ENCODE peak calls at places on chromosome X, in six cellular contexts. M, V, R, W, U and A are unnamed samples.

GRCh38 chrX:106999002-106999975 is 723 bp downstream of the MORC4 start:
- DNase-seq in R (peak; percentile 61), V (peak; percentile 17), U (no peak), W (peak; percentile 40), M (peak; percentile 39), A (peak; percentile 62)

GRCh38 chrX:74853255-74853654 is 72.0 kb downstream of the NEXMIF start:
- DNase-seq in U (no peak), W (no peak), M (no peak), V (no peak), R (no peak), A (no peak)

GRCh38 chrX:138986866-138987265 is 275.3 kb upstream of the FGF13 start:
- DNase-seq in M (no peak), R (no peak), W (no peak), V (no peak), U (no peak), A (no peak)

GRCh38 chrX:34810364-34810763 is 132.2 kb upstream of the FAM47B start:
- DNase-seq in M (no peak), V (no peak), R (no peak), W (no peak), U (no peak), A (peak; percentile 38)

GRCh38 chrX:24988314-24988713 is 27.5 kb downstream of the ARX start:
- DNase-seq in M (no peak), U (no peak), V (no peak), R (no peak), W (no peak), A (no peak)

GRCh38 chrX:16444353-16444752 is 205.6 kb upstream of the S100G start:
- DNase-seq in V (no peak), U (no peak), M (no peak), W (no peak), R (no peak), A (peak; percentile 74)

GRCh38 chrX:30150196-30150895 is 65.0 kb upstream of the MAGEB2 start:
- DNase-seq in W (no peak), M (no peak), R (no peak), U (no peak), V (no peak), A (no peak)

GRCh38 chrX:41881166-41881565 is 42.2 kb downstream of the CASK start:
- DNase-seq in V (no peak), M (no peak), U (no peak), W (no peak), R (no peak), A (no peak)

GRCh38 chrX:154097003-154097596 is 417 bp downstream of the MECP2 start:
- DNase-seq in R (peak; percentile 79), M (peak; percentile 78), V (peak; percentile 33), W (peak; percentile 72), U (peak; percentile 62), A (peak; percentile 73)

GRCh38 chrX:30657542-30658238 is 4.5 kb downstream of the GK start:
- DNase-seq in M (no peak), W (no peak), U (no peak), V (no peak), R (no peak), A (peak; percentile 26)

GRCh38 chrX:153974003-153974725 is 1.6 kb downstream of the TMEM187 start:
- DNase-seq in M (no peak), W (no peak), U (no peak), R (no peak), V (no peak), A (no peak)

GRCh38 chrX:87516716-87517115 is 886 bp upstream of the KLHL4 start:
- DNase-seq in R (no peak), M (no peak), U (no peak), W (no peak), V (no peak), A (peak; percentile 71)

GRCh38 chrX:41921492-41922124 is 1.7 kb downstream of the CASK start:
- DNase-seq in V (no peak), W (no peak), M (no peak), R (no peak), U (no peak), A (peak; percentile 64)

GRCh38 chrX:131626681-131627296 is 82.9 kb downstream of the OR13H1 start:
- DNase-seq in U (no peak), R (no peak), M (no peak), V (no peak), W (no peak), A (peak; percentile 0)
- TF ChIP-seq CTCF in U (peak; percentile 61), R (no peak), M (no peak), V (no peak), W (no peak), A (peak; percentile 21)

GRCh38 chrX:19990225-19990518 is 689 bp downstream of the BCLAF3 start:
- DNase-seq in M (peak; percentile 44), U (no peak), V (no peak), W (no peak), R (no peak), A (no peak)
- TF ChIP-seq CTCF in M (no peak), U (no peak), V (no peak), W (no peak), R (no peak), A (no peak)

GRCh38 chrX:134907302-134907701 is 83.5 kb upstream of the SMIM10 start:
- DNase-seq in V (no peak), R (no peak), U (no peak), W (no peak), M (no peak), A (no peak)

GRCh38 chrX:134911348-134911747 is 79.4 kb upstream of the SMIM10 start:
- DNase-seq in V (no peak), R (no peak), M (no peak), W (no peak), U (no peak), A (no peak)

GRCh38 chrX:134909258-134909657 is 81.5 kb upstream of the SMIM10 start:
- DNase-seq in W (no peak), M (no peak), R (no peak), V (no peak), U (no peak), A (no peak)

DNA sequence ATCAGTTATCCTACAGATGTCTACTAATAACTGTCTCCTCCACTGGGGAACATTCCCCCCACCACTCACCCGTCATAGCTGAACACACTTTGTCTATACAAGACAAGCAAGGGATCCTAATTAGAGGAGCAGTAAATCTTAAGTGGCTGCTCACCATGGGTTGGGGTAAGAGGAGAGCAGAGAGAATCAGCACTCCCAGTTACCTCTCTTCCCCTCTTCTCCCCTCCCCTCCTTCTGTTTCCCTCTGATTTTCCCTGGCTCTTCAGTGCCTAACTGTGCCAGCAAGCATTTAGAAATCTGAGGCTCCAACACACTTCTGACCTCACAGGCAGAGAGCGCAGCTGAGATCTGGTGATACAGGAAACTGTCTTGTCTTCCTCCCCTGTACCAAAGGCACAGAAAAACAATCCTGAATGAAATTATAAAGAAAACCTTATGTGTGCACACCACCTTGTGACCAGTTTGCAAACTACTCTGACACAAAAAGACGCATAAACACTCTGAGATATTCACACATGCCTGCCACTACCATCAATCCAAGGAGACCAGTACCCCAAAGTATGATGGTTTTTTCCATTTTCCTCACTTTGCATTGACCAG is 82.5 kb upstream of the SMIM10 start:
- DNase-seq in R (no peak), U (no peak), V (no peak), W (no peak), M (no peak), A (peak; percentile 68)
- TF ChIP-seq CTCF in R (no peak), U (no peak), V (no peak), W (no peak), M (no peak), A (no peak)

DNA sequence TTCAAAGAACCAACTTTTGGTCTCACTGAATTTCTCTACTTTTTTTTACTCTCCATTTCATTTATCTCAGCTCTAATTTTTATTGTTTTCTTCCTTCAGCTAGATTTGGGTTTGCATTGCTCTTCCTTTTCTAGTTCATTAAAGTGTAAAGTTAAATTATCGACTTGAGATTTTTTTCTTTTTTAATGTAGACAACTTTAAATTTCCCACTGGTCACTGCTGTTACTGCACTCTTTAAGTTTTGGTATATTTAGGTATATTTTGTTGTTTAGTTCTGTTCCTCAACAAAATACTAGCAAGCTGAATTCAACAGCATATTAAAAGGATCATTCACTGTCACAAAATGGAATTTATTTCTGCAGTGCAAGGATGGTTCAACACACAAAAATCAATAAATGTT is 572.0 kb upstream of the DIAPH2 start:
- DNase-seq in M (no peak), R (no peak), V (no peak), U (no peak), W (no peak), A (no peak)
- TF ChIP-seq CTCF in M (no peak), R (no peak), V (no peak), U (no peak), W (no peak), A (no peak)

GRCh38 chrX:118644378-118644777 is 83.0 kb upstream of the IL13RA1 start:
- DNase-seq in R (peak; percentile 15), M (no peak), W (no peak), U (no peak), V (no peak), A (peak; percentile 56)
- TF ChIP-seq CTCF in R (no peak), M (no peak), W (peak; percentile 55), U (peak; percentile 47), V (peak; percentile 28), A (peak; percentile 51)

GRCh38 chrX:103211012-103211715 is 3.7 kb upstream of the BEX4 start:
- DNase-seq in W (no peak), V (no peak), R (peak; percentile 39), M (peak; percentile 39), U (no peak), A (peak; percentile 59)
- TF ChIP-seq CTCF in W (peak; percentile 58), V (peak; percentile 45), R (peak; percentile 43), M (peak; percentile 41), U (peak; percentile 58), A (peak; percentile 42)

GRCh38 chrX:112967903-112968302 is 127.3 kb upstream of the AMOT start:
- DNase-seq in M (no peak), R (no peak), U (no peak), W (no peak), V (no peak), A (no peak)
- TF ChIP-seq CTCF in M (no peak), R (no peak), U (no peak), W (no peak), V (no peak), A (no peak)